ENCODE peak calls at places on chromosome 1, in eight cellular contexts. B, R, C, D, S, Y, J and M are unnamed samples.

GRCh38 chr1:202029171-202029665 is 18.8 kb downstream of the ELF3 start:
- DNase-seq in B (no peak), R (peak; percentile 89), C (no peak), D (peak; percentile 7), S (peak; percentile 31), Y (peak; percentile 65), J (peak; percentile 76), M (no peak)

GRCh38 chr1:3917761-3918160 is 17.7 kb upstream of the C1orf174 start:
- DNase-seq in B (no peak), R (no peak), C (no peak), D (no peak), S (no peak), Y (no peak), J (no peak), M (no peak)

GRCh38 chr1:174875306-174875705 is 124.4 kb upstream of the CACYBP start:
- DNase-seq in B (no peak), R (no peak), C (no peak), D (peak; percentile 36), S (no peak), Y (no peak), J (peak; percentile 94), M (no peak)

GRCh38 chr1:23664837-23665795 is 26.5 kb upstream of the RPL11 start:
- DNase-seq in B (no peak), R (peak; percentile 26), C (no peak), D (peak; percentile 56), S (peak; percentile 24), Y (no peak), J (no peak), M (no peak)

GRCh38 chr1:175833502-175833901 is 90.1 kb upstream of the TNR start:
- DNase-seq in B (no peak), R (no peak), C (no peak), D (no peak), S (no peak), Y (no peak), J (no peak), M (no peak)

GRCh38 chr1:46300673-46301405 is 2.6 kb downstream of the LRRC41 start:
- DNase-seq in B (no peak), R (peak; percentile 53), C (no peak), D (no peak), S (no peak), Y (no peak), J (no peak), M (no peak)

GRCh38 chr1:234208351-234208750 is 164.9 kb upstream of the COA6 start:
- DNase-seq in B (no peak), R (no peak), C (no peak), D (no peak), S (no peak), Y (no peak), J (no peak), M (no peak)

GRCh38 chr1:243946946-243947345 is 96.9 kb upstream of the AKT3 start:
- DNase-seq in B (peak; percentile 9), R (peak; percentile 27), C (no peak), D (peak; percentile 84), S (peak; percentile 64), Y (no peak), J (no peak), M (no peak)

GRCh38 chr1:246681822-246682221 is 42.4 kb upstream of the SCCPDH start:
- DNase-seq in B (no peak), R (peak; percentile 31), C (no peak), D (peak; percentile 69), S (no peak), Y (no peak), J (no peak), M (no peak)

GRCh38 chr1:219066631-219067349 is 106.9 kb upstream of the LYPLAL1 start:
- DNase-seq in B (no peak), R (peak; percentile 84), C (no peak), D (peak; percentile 41), S (peak; percentile 74), Y (peak; percentile 41), J (peak; percentile 29), M (no peak)

GRCh38 chr1:66464356-66464755 is 69.6 kb upstream of the SGIP1 start:
- DNase-seq in B (no peak), R (no peak), C (no peak), D (no peak), S (no peak), Y (no peak), J (no peak), M (no peak)

GRCh38 chr1:205692406-205692805 is 12.1 kb upstream of the SLC45A3 start:
- DNase-seq in B (no peak), R (no peak), C (no peak), D (no peak), S (no peak), Y (no peak), J (no peak), M (no peak)

GRCh38 chr1:35112668-35113067 is 33.5 kb downstream of the ZMYM1 start:
- DNase-seq in B (no peak), R (peak; percentile 29), C (no peak), D (no peak), S (peak; percentile 20), Y (no peak), J (no peak), M (no peak)

GRCh38 chr1:116908266-116908665 is 1.4 kb upstream of the PTGFRN start:
- DNase-seq in B (no peak), R (no peak), C (no peak), D (no peak), S (no peak), Y (no peak), J (no peak), M (no peak)

GRCh38 chr1:29473167-29473855 is 237.0 kb downstream of the PTPRU start:
- DNase-seq in B (no peak), R (no peak), C (no peak), D (peak; percentile 63), S (no peak), Y (no peak), J (no peak), M (no peak)